ENCODE peak calls at places on chromosomes 7 and 10, in five cellular contexts. U is breast epithelium, J is SK-N-SH, F is AG09309, L is OCI-LY7. Z is an unnamed sample.
A peak's percentile ranks its signal among the peaks of the same experiment; 100 is the strongest.

GRCh38 chr7:137563986-137564385 is 220.5 kb upstream of the PTN start:
- DNase-seq in L (no peak), F (no peak), U (no peak), J (no peak), Z (no peak)

GRCh38 chr7:119943932-119944600 is 328.9 kb upstream of the KCND2 start:
- DNase-seq in J (no peak), F (no peak), L (no peak), U (no peak), Z (no peak)

GRCh38 chr7:139453673-139454321 is 29.7 kb downstream of the KLRG2 start:
- DNase-seq in F (no peak), J (no peak), L (no peak), U (no peak), Z (no peak)

GRCh38 chr10:290026-290725 is 154.9 kb downstream of the ZMYND11 start:
- DNase-seq in F (peak; percentile 69), L (no peak), U (no peak), J (no peak), Z (no peak)

GRCh38 chr7:129438839-129439640 is 4.8 kb downstream of the STRIP2 start:
- DNase-seq in F (no peak), U (no peak), L (no peak), J (no peak), Z (no peak)

GRCh38 chr7:80681272-80681885 is 42.9 kb downstream of the CD36 start:
- DNase-seq in L (no peak), U (no peak), F (no peak), J (peak; percentile 38), Z (peak; percentile 14)

GRCh38 chr10:124512040-124512428 is 50.4 kb downstream of the LHPP start:
- DNase-seq in F (no peak), U (no peak), J (no peak), L (no peak), Z (no peak)

GRCh38 chr7:31935671-31936070 is 134.5 kb downstream of the PDE1C start:
- DNase-seq in J (no peak), F (no peak), L (no peak), U (no peak), Z (no peak)

GRCh38 chr7:141232286-141233051 is 158.6 kb downstream of the TMEM178B start:
- DNase-seq in F (no peak), U (no peak), J (no peak), L (no peak), Z (no peak)

GRCh38 chr10:12228851-12229250 is 32.9 kb downstream of the CDC123 start:
- DNase-seq in J (no peak), L (no peak), U (no peak), F (no peak), Z (no peak)

GRCh38 chr10:61778137-61778536 is 115.4 kb downstream of the CABCOCO1 start:
- DNase-seq in J (no peak), U (no peak), L (no peak), F (no peak), Z (no peak)

DNA sequence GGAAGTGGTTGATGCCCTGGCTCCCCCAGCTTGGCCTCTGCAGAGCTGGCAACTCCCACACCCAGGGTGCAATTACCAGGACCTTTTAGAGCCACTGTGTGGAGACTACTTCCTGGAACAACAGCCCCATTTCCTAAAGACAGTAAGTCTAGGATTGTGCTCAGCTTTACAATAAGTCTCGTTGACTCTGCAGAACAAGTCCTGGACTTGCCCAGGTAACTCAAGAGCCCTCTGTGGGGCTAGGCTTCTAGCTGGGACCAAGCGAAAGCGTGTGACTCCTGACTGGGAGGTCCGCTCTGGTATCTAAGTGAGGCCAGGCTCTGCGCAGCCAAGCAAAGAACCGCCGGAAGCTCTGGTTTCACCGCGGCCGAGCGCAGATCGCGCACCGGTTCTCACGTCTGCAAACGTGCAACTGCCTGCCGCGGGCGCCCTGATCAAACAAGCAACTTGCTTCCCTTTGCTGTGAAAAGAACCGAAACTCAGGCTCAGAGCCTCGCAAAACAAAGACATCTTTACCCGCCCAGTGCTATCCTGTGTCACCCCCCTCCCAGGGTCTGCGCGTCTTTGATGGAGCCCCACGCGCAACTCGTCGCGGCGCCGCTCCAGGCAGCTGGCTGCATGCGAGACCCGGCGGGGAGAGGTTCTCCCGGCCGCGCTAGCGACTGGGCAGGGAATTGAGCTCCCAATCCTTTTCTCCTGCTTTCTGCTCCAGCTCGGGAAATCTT is 4.4 kb upstream of the PDLIM1 start:
- DNase-seq in F (no peak), J (no peak), U (peak; percentile 26), L (peak; percentile 98), Z (no peak)
- H3K4me3 ChIP-seq in F (peak overlapping the region; percentile 48), J (no peak overlapping the region), U (peak overlapping the region; percentile 66), L (peak overlapping the region; percentile 60), Z (peak overlapping the region; percentile 28)

DNA sequence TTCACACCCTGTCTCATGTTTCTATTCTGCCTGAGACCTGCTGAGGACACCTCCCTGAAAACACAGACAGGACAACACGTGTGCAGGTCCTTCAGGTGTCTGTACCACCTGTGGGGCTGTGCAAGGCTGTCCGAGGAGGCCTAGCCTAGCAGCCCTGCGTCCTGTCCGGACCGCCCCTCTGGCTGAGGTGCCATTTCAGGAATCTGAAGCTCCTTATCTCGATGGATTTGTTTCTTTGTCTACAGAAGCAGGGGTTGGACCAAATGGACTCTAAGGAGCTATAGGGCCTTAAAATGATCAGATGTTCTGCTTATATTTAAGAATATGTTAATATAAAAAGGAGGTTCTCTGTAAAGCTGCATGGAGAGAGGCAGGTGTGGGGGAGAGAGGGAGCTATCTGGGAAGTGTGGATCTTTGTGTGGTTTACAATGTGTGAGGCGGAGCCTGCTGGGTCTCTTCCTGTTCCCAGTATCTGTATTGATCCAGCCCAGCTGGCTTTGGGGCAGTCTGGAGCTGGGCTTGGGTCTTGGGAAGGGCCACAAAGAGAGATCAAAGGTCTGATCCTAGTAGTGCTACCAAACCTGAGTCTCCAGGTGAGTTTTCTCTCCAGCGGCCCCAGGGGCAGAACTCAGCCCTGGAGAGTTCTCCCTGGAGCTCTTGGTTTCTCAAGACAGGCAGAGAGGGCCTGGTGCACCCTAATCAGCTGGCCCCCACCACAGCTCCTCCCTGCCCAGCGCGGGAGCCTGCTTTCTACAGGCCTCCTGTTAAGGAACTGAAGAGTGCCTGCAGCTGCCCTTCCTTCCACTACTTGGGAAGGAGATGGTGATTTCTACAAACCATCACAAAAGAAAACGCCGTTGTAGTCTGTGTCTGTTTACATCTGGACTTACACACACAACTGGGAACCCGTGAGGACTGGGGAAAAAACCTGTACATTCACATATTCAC is 3.4 kb upstream of the MNX1 start:
- DNase-seq in J (peak; percentile 29), F (no peak), U (no peak), L (no peak), Z (no peak)
- TF ChIP-seq CTCF in J (no peak), F (no peak), U (no peak), L (no peak), Z (no peak)

GRCh38 chr10:4663162-4663992 is 162.6 kb upstream of the AKR1E2 start:
- DNase-seq in J (no peak), U (peak; percentile 89), F (peak; percentile 98), L (peak; percentile 3), Z (peak; percentile 99)
- H3K4me3 ChIP-seq in J (no peak overlapping the region), U (no peak overlapping the region), F (no peak overlapping the region), L (no peak overlapping the region), Z (no peak overlapping the region)

GRCh38 chr10:20853276-20853675 is 43.8 kb downstream of the NEBL start:
- DNase-seq in L (no peak), F (no peak), J (no peak), U (no peak), Z (no peak)

GRCh38 chr10:20855398-20856038 is 41.6 kb downstream of the NEBL start:
- DNase-seq in U (no peak), J (peak; percentile 11), L (peak; percentile 21), F (no peak), Z (no peak)

GRCh38 chr10:20856484-20856883 is 40.6 kb downstream of the NEBL start:
- DNase-seq in L (no peak), J (no peak), U (no peak), F (no peak), Z (no peak)

GRCh38 chr10:20863008-20863407 is 34.1 kb downstream of the NEBL start:
- DNase-seq in U (no peak), L (no peak), J (no peak), F (no peak), Z (no peak)

GRCh38 chr10:20858292-20859124 is 38.6 kb downstream of the NEBL start:
- DNase-seq in U (no peak), J (peak; percentile 10), F (no peak), L (peak; percentile 44), Z (peak; percentile 3)
- TF ChIP-seq CTCF in U (peak; percentile 21), J (peak; percentile 76), F (no peak), L (peak; percentile 89), Z (peak; percentile 6)